ENCODE peak calls at places on chromosome 16, in five cellular contexts. A is caudate nucleus; F is choroid plexus epithelial cell; R is activated CD8-positive, alpha-beta T cell treated with anti-CD3 and anti-CD28 coated beads for 36 hours; L is activated T-helper 2 cell treated with anti-CD3 and anti-CD28 coated beads, Interferon-gamma antibody, Interleukin-2, Interleukin-4, amounts not matched to agents 10 μg/mL and 5 μg/mL and 100 μg/mL, durations not matched to agents 14 hours and 24 hours and 36 hours. Y is an unnamed sample.

GRCh38 chr16:66510711-66511614 is 39.0 kb downstream of the TK2 start:
- DNase-seq in A (no peak), L (no peak), F (no peak), R (no peak), Y (no peak)

GRCh38 chr16:68074850-68075249 is 10.3 kb upstream of the NFATC3 start:
- DNase-seq in F (no peak), R (peak; percentile 95), L (peak; percentile 78), A (no peak), Y (peak; percentile 81)

GRCh38 chr16:66923247-66923851 is 2.0 kb downstream of the RRAD start:
- DNase-seq in R (no peak), F (peak; percentile 78), L (no peak), A (no peak), Y (no peak)

GRCh38 chr16:27245276-27246231 is 23.0 kb downstream of the NSMCE1 start:
- DNase-seq in L (peak; percentile 69), R (peak; percentile 74), A (no peak), F (peak; percentile 94), Y (no peak)

GRCh38 chr16:21950782-21951521 is 2.2 kb upstream of the UQCRC2 start:
- DNase-seq in L (no peak), A (no peak), R (peak; percentile 54), F (peak; percentile 59), Y (no peak)

GRCh38 chr16:83473109-83473508 is 334.7 kb upstream of the HSBP1 start:
- DNase-seq in R (no peak), F (peak; percentile 68), A (no peak), L (no peak), Y (no peak)

GRCh38 chr16:66131156-66131807 is 235.2 kb upstream of the CDH5 start:
- DNase-seq in F (peak; percentile 67), A (no peak), L (no peak), R (no peak), Y (no peak)

GRCh38 chr16:88673685-88674398 is 11.0 kb upstream of the MVD start:
- DNase-seq in L (no peak), F (no peak), A (no peak), R (no peak), Y (no peak)

GRCh38 chr16:66493490-66494401 is 56.2 kb downstream of the TK2 start:
- DNase-seq in L (no peak), A (no peak), R (no peak), F (no peak), Y (no peak)

GRCh38 chr16:59385953-59386352 is 651.8 kb upstream of the GOT2 start:
- DNase-seq in F (peak; percentile 85), A (no peak), L (no peak), R (no peak), Y (no peak)

GRCh38 chr16:4347010-4347409 is 4.1 kb downstream of the PAM16 start:
- DNase-seq in L (no peak), F (peak; percentile 61), A (no peak), R (no peak), Y (no peak)

GRCh38 chr16:47320546-47321315 is 140.1 kb downstream of the ITFG1 start:
- DNase-seq in A (no peak), L (no peak), R (no peak), F (no peak), Y (no peak)

GRCh38 chr16:86430814-86431213 is 79.5 kb upstream of the FOXF1 start:
- DNase-seq in F (no peak), A (no peak), L (no peak), R (no peak), Y (no peak)

Y was measured in GDM1.